ENCODE peak calls at places on chromosomes 2 and 18, in six cellular contexts. K is lung, B is right lobe of liver, T is SK-N-SH, N is mucosa of descending colon, L is OCI-LY7. U is an unnamed sample.
A peak's percentile ranks its signal among the peaks of the same experiment; 100 is the strongest.

GRCh38 chr2:217964255-217964654 is 38.5 kb downstream of the TNS1 start:
- DNase-seq in L (no peak), B (no peak), K (no peak), T (no peak), N (no peak), U (no peak)

GRCh38 chr2:220175967-220176366 is 548.5 kb downstream of the SLC4A3 start:
- DNase-seq in B (no peak), L (no peak), K (no peak), N (no peak), T (no peak), U (no peak)

GRCh38 chr2:114373591-114373990 is 68.8 kb upstream of the DPP10 start:
- DNase-seq in L (no peak), N (no peak), K (no peak), T (no peak), B (no peak), U (no peak)

GRCh38 chr18:42306208-42306980 is 351.4 kb downstream of the PIK3C3 start:
- DNase-seq in K (no peak), B (no peak), N (no peak), L (no peak), T (no peak), U (no peak)

GRCh38 chr2:101790856-101791255 is 93.3 kb downstream of the MAP4K4 start:
- DNase-seq in K (no peak), N (no peak), L (no peak), B (no peak), T (no peak), U (no peak)

GRCh38 chr2:18891598-18892345 is 302.4 kb upstream of the NT5C1B start:
- DNase-seq in K (no peak), B (no peak), N (no peak), T (no peak), L (no peak), U (no peak)

GRCh38 chr18:29181151-29181901 is 1004.4 kb upstream of the CDH2 start:
- DNase-seq in B (no peak), K (no peak), N (no peak), T (no peak), L (no peak), U (peak; percentile 64)

GRCh38 chr2:169276045-169276444 is 86.3 kb downstream of the LRP2 start:
- DNase-seq in K (no peak), L (no peak), T (no peak), N (no peak), B (no peak), U (no peak)

GRCh38 chr18:28115149-28115550 is 61.8 kb downstream of the CDH2 start:
- DNase-seq in T (no peak), N (no peak), L (no peak), K (no peak), B (no peak), U (no peak)

GRCh38 chr2:47299555-47299954 is 103.4 kb upstream of the MSH2 start:
- DNase-seq in N (no peak), B (no peak), T (no peak), L (no peak), K (no peak), U (no peak)

GRCh38 chr18:24922491-24922890 is 429.5 kb downstream of the ZNF521 start:
- DNase-seq in N (no peak), K (no peak), L (peak; percentile 75), B (no peak), T (no peak), U (no peak)

GRCh38 chr2:174198846-174199564 is 49.3 kb downstream of the OLA1 start:
- DNase-seq in L (no peak), N (no peak), T (no peak), K (no peak), B (no peak), U (no peak)

GRCh38 chr2:16763493-16763899 is 97.9 kb upstream of the CYRIA start:
- DNase-seq in B (no peak), N (no peak), T (no peak), K (no peak), L (no peak), U (no peak)

GRCh38 chr2:111139637-111140317 is 19.1 kb downstream of the BCL2L11 start:
- DNase-seq in L (no peak), B (peak; percentile 64), K (no peak), N (no peak), T (no peak), U (no peak)

GRCh38 chr2:180208841-180209240 is 201.7 kb upstream of the CWC22 start:
- DNase-seq in T (no peak), L (no peak), B (no peak), K (no peak), N (no peak), U (no peak)

GRCh38 chr2:119431976-119432881 is 575 bp downstream of the TMEM37 start:
- DNase-seq in L (no peak), N (peak; percentile 63), B (peak; percentile 70), T (no peak), K (peak; percentile 48), U (no peak)

GRCh38 chr2:68645523-68645922 is 2.1 kb downstream of the PROKR1 start:
- DNase-seq in B (no peak), T (no peak), L (no peak), K (no peak), N (no peak), U (no peak)

GRCh38 chr2:65630643-65631042 is 198.2 kb upstream of the SPRED2 start:
- DNase-seq in B (no peak), N (no peak), K (no peak), L (no peak), T (no peak), U (no peak)

GRCh38 chr2:212520340-212520739 is 18.3 kb downstream of the ERBB4 start:
- DNase-seq in T (peak; percentile 26), B (no peak), L (no peak), N (no peak), K (no peak), U (no peak)

GRCh38 chr2:6518361-6518760 is 347.3 kb downstream of the CMPK2 start:
- DNase-seq in L (no peak), K (no peak), T (no peak), N (no peak), B (no peak), U (no peak)

GRCh38 chr2:3498783-3499394 is 20.4 kb downstream of the ADI1 start:
- DNase-seq in B (peak; percentile 28), N (no peak), T (no peak), K (no peak), L (no peak), U (peak; percentile 21)

GRCh38 chr2:38097611-38098350 is 21.8 kb upstream of the CYP1B1 start:
- DNase-seq in N (no peak), B (no peak), K (no peak), T (no peak), L (no peak), U (no peak)

GRCh38 chr2:129892773-129893172 is 86.7 kb upstream of the RAB6C start:
- DNase-seq in T (no peak), L (no peak), N (no peak), K (no peak), B (no peak), U (no peak)

GRCh38 chr2:48483916-48484315 is 46.0 kb upstream of the STON1 start:
- DNase-seq in K (no peak), B (no peak), L (no peak), N (no peak), T (no peak), U (no peak)

GRCh38 chr18:61833387-61833786 is 59.4 kb downstream of the RNF152 start:
- DNase-seq in L (no peak), K (no peak), N (no peak), T (peak; percentile 44), B (no peak), U (no peak)

GRCh38 chr2:26458365-26459042 is 19.4 kb downstream of the OTOF start:
- DNase-seq in T (no peak), N (no peak), B (peak; percentile 35), L (no peak), K (no peak), U (no peak)

DNA sequence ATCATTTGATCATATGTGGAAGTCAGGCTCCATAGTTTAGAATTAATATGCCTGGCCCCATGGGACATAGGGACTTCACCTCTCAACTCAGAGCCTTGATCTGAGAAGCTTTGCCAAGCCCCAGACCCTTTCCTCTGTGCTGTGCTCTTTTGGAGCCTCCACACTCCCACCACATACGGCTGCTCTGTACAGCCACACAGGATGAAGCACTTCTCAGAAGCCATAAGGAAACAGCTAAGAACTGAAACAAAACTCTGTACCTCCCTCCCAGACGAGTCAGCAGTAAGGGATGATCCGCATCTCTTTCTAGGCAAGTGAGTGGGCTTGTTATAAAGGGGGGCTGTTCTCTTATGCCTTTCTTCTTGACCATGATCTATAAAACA is 66.5 kb downstream of the CAB39 start:
- DNase-seq in L (no peak), B (no peak), N (no peak), K (no peak), T (no peak), U (no peak)
- H3K4me1 ChIP-seq in L (no peaks in the 10 kb centered on the region), B (no peaks in the 10 kb centered on the region), N (no peaks in the 10 kb centered on the region), K (peaks cover 11% of the 10 kb centered on the region), T (peaks cover 16% of the 10 kb centered on the region), U (no peaks in the 10 kb centered on the region)

DNA sequence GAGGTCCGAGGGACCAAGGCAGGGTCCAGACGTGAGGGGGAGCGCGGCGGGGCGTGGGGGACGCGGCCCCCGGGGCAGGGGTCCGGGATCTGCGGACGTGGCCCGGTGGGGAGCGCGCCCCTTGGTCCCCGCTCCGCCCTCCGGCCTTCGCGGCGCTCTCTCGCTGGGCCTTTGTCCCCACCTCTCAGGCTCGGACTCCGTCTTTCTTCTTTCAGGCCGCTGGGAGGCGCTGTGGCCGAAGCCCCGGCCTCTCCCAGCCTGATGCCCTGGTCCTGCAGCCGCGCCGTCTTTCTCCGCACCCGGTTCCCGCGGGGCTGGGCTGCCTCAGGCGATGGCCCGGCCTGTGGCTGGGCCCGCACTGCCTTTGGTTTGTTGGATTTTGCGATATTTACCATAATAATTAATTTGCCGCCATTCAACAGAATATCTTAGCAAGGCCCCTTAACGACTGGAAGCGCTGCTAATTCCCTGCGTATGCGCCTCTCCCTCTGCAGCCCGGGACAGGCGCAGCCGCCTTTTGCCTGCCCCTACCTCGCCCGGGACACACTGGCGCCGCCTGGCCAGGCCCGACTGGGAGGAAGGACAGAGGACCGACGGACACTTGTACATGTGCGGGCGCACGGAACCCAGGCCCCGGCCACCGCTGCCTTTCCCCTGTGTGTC is 10.8 kb downstream of the SIX3 start:
- DNase-seq in T (peak; percentile 76), K (no peak), N (no peak), L (peak; percentile 26), B (no peak), U (no peak)
- H3K4me1 ChIP-seq in T (no peaks in the 10 kb centered on the region), K (peaks cover 22% of the 10 kb centered on the region), N (peaks cover 29% of the 10 kb centered on the region), L (no peaks in the 10 kb centered on the region), B (peaks cover 5% of the 10 kb centered on the region), U (no peaks in the 10 kb centered on the region)

GRCh38 chr2:177247693-177248262 is 16.7 kb downstream of the NFE2L2 start:
- DNase-seq in K (no peak), N (no peak), L (no peak), B (no peak), T (no peak), U (no peak)
- H3K4me1 ChIP-seq in K (peaks cover 41% of the 10 kb centered on the region), N (peaks cover 58% of the 10 kb centered on the region), L (peaks cover 5% of the 10 kb centered on the region), B (peaks cover 43% of the 10 kb centered on the region), T (peaks cover 36% of the 10 kb centered on the region), U (no peaks in the 10 kb centered on the region)

GRCh38 chr2:240721596-240722180 is 30.0 kb downstream of the AQP12A start:
- DNase-seq in K (no peak), B (no peak), T (no peak), L (no peak), N (no peak), U (no peak)
- H3K4me1 ChIP-seq in K (no peaks in the 10 kb centered on the region), B (no peaks in the 10 kb centered on the region), T (no peaks in the 10 kb centered on the region), L (no peaks in the 10 kb centered on the region), N (no peaks in the 10 kb centered on the region), U (no peaks in the 10 kb centered on the region)

GRCh38 chr2:197293252-197294007 is 17.1 kb downstream of the ANKRD44 start:
- DNase-seq in T (no peak), N (no peak), K (no peak), B (no peak), L (peak; percentile 79), U (no peak)
- H3K4me1 ChIP-seq in T (peaks cover 13% of the 10 kb centered on the region), N (no peaks in the 10 kb centered on the region), K (peaks cover 5% of the 10 kb centered on the region), B (no peaks in the 10 kb centered on the region), L (peaks cover 69% of the 10 kb centered on the region), U (peaks cover 26% of the 10 kb centered on the region)

U was measured in right atrium auricular region.